ENCODE peak calls at places on chromosomes 4 and X, in eight cellular contexts. M is left colon; X is effector memory CD8-positive, alpha-beta T cell; L is naive thymus-derived CD4-positive, alpha-beta T cell; R is stimulated activated naive CD8-positive, alpha-beta T cell treated with anti-CD3 and anti-CD28 coated beads, Interleukin-15, amount 100 ng/mL, for 72 hours; F is stimulated activated effector memory CD8-positive, alpha-beta T cell treated with anti-CD3 and anti-CD28 coated beads, Interleukin-12 subunit alpha, Interleukin-12 subunit beta, amount 100 ng/mL, for 72 hours; A is CD4-positive, alpha-beta T cell; G is left lung. D is an unnamed sample.

GRCh38 chr4:177051473-177052060 is 258.1 kb upstream of the NEIL3 start:
- ATAC-seq in L (peak), R (peak), M (peak), X (peak), G (peak), F (peak), A (no peak), D (peak)

GRCh38 chr4:29805245-29805644 is 914.9 kb upstream of the PCDH7 start:
- ATAC-seq in X (no peak), M (no peak), G (no peak), R (no peak), L (no peak), F (no peak), A (no peak), D (no peak)

GRCh38 chr4:73103799-73104503 is 34.4 kb upstream of the COX18 start:
- ATAC-seq in F (no peak), A (no peak), M (peak), X (no peak), G (no peak), L (no peak), R (peak), D (no peak)

GRCh38 chr4:148954011-148954749 is 512.0 kb upstream of the NR3C2 start:
- ATAC-seq in R (no peak), M (peak), F (no peak), X (no peak), L (no peak), G (no peak), A (no peak), D (no peak)

GRCh38 chr4:24910504-24910903 is 2.3 kb downstream of the CCDC149 start:
- ATAC-seq in A (no peak), X (no peak), R (no peak), F (no peak), M (no peak), G (no peak), L (no peak), D (peak)

GRCh38 chr4:4820264-4820663 is 39.2 kb upstream of the MSX1 start:
- ATAC-seq in M (no peak), L (no peak), R (no peak), F (no peak), G (no peak), X (no peak), A (no peak), D (peak)

GRCh38 chr4:72767903-72768817 is 199.1 kb upstream of the ADAMTS3 start:
- ATAC-seq in F (no peak), L (no peak), R (no peak), A (no peak), G (peak), X (no peak), M (no peak), D (peak)

GRCh38 chr4:106647451-106647850 is 278.9 kb upstream of the GIMD1 start:
- ATAC-seq in X (no peak), L (no peak), A (no peak), F (no peak), M (no peak), G (no peak), R (no peak), D (no peak)

GRCh38 chr4:89704651-89705395 is 132.1 kb downstream of the SNCA start:
- ATAC-seq in L (no peak), X (no peak), G (no peak), F (no peak), R (no peak), A (no peak), M (no peak), D (no peak)

GRCh38 chr4:74539043-74539790 is 94.3 kb downstream of the AREG start:
- ATAC-seq in R (no peak), A (no peak), F (no peak), M (peak), G (peak), L (no peak), X (no peak), D (no peak)

GRCh38 chr4:2792711-2793577 is at the start of gene SH3BP2:
- ATAC-seq in F (peak), X (peak), G (peak), L (peak), R (peak), M (peak), A (peak), D (peak)

GRCh38 chr4:148069086-148070010 is 337.5 kb downstream of the ARHGAP10 start:
- ATAC-seq in A (no peak), M (no peak), L (no peak), X (no peak), F (no peak), R (no peak), G (no peak), D (no peak)

GRCh38 chr4:147312376-147313046 is 168.4 kb upstream of the EDNRA start:
- ATAC-seq in X (no peak), G (peak), M (no peak), L (no peak), F (no peak), R (no peak), A (no peak), D (no peak)

GRCh38 chrX:113741744-113742143 is 842.1 kb upstream of the HTR2C start:
- ATAC-seq in R (no peak), F (no peak), A (no peak), X (no peak), G (no peak), M (no peak), L (no peak), D (peak)

GRCh38 chrX:370244-370962 is 16.3 kb downstream of the PPP2R3B start:
- ATAC-seq in G (no peak), X (no peak), F (no peak), M (no peak), A (no peak), L (no peak), R (no peak), D (no peak)